ENCODE peak calls at places on chromosomes 3 and 15, in nine cellular contexts. F is aorta, M is adipocyte, Y is OCI-LY7, R is heart left ventricle, H is esophagus muscularis mucosa, A is SJSA1, X is body of pancreas, Z is transverse colon. E is an unnamed sample.

GRCh38 chr3:17632401-17633100 is 109.9 kb downstream of the TBC1D5 start:
- DNase-seq in F (no peak), M (peak; percentile 81), Y (no peak), R (no peak), H (no peak), A (peak; percentile 34), X (peak; percentile 7), Z (no peak), E (no peak)

GRCh38 chr3:69204315-69204957 is 82.0 kb upstream of the LMOD3 start:
- DNase-seq in F (no peak), M (no peak), Y (no peak), R (peak; percentile 61), H (no peak), A (no peak), X (no peak), Z (no peak), E (no peak)

GRCh38 chr15:70096215-70096974 is 1.3 kb downstream of the TLE3 start:
- DNase-seq in F (peak; percentile 70), M (peak; percentile 67), Y (peak; percentile 67), R (peak; percentile 48), H (no peak), A (peak; percentile 66), X (peak; percentile 36), Z (peak; percentile 61), E (peak; percentile 64)

GRCh38 chr3:124686028-124686670 is 44.1 kb upstream of the UMPS start:
- DNase-seq in F (no peak), M (no peak), Y (no peak), R (no peak), H (no peak), A (no peak), X (no peak), Z (no peak), E (no peak)

GRCh38 chr15:86915811-86916331 is 836.2 kb downstream of the AGBL1 start:
- DNase-seq in F (no peak), M (peak; percentile 45), Y (peak; percentile 8), R (no peak), H (peak; percentile 83), A (peak; percentile 15), X (peak; percentile 30), Z (no peak), E (no peak)

GRCh38 chr3:140599496-140599895 is 78.4 kb upstream of the TRIM42 start:
- DNase-seq in F (no peak), M (no peak), Y (no peak), R (no peak), H (no peak), A (no peak), X (no peak), Z (no peak), E (no peak)

GRCh38 chr3:14988988-14989394 is 41.6 kb downstream of the NR2C2 start:
- DNase-seq in F (no peak), M (no peak), Y (peak; percentile 71), R (no peak), H (no peak), A (no peak), X (no peak), Z (peak; percentile 41), E (no peak)

GRCh38 chr3:43879166-43879565 is 188.4 kb downstream of the ABHD5 start:
- DNase-seq in F (no peak), M (no peak), Y (peak; percentile 73), R (no peak), H (no peak), A (no peak), X (peak; percentile 26), Z (no peak), E (no peak)

GRCh38 chr3:57026918-57027317 is 33.5 kb upstream of the SPATA12 start:
- DNase-seq in F (no peak), M (peak; percentile 35), Y (no peak), R (no peak), H (no peak), A (no peak), X (peak; percentile 56), Z (no peak), E (no peak)

GRCh38 chr3:48851407-48851806 is 3.7 kb upstream of the PRKAR2A start:
- DNase-seq in F (no peak), M (peak; percentile 49), Y (peak; percentile 21), R (no peak), H (no peak), A (no peak), X (peak; percentile 14), Z (no peak), E (no peak)

GRCh38 chr3:54632281-54632665 is 295.6 kb downstream of the LRTM1 start:
- DNase-seq in F (no peak), M (no peak), Y (no peak), R (no peak), H (no peak), A (no peak), X (no peak), Z (no peak), E (no peak)

GRCh38 chr3:194006-194405 is 2.6 kb upstream of the CHL1 start:
- DNase-seq in F (no peak), M (no peak), Y (no peak), R (no peak), H (no peak), A (no peak), X (no peak), Z (no peak), E (no peak)

GRCh38 chr15:36954486-36954885 is 145.9 kb downstream of the MEIS2 start:
- DNase-seq in F (no peak), M (no peak), Y (no peak), R (no peak), H (no peak), A (no peak), X (no peak), Z (no peak), E (no peak)

GRCh38 chr3:106208979-106209378 is 340.2 kb upstream of the CBLB start:
- DNase-seq in F (no peak), M (peak; percentile 49), Y (no peak), R (no peak), H (no peak), A (no peak), X (no peak), Z (no peak), E (no peak)

GRCh38 chr15:99118258-99118632 is 13.4 kb downstream of the SYNM start:
- DNase-seq in F (no peak), M (no peak), Y (no peak), R (no peak), H (no peak), A (no peak), X (no peak), Z (no peak), E (no peak)

GRCh38 chr3:193945126-193945525 is 190.8 kb upstream of the HES1 start:
- DNase-seq in F (no peak), M (no peak), Y (no peak), R (no peak), H (no peak), A (no peak), X (no peak), Z (no peak), E (no peak)

GRCh38 chr3:42024578-42025387 is 62.9 kb upstream of the ULK4 start:
- DNase-seq in F (no peak), M (peak; percentile 48), Y (no peak), R (no peak), H (no peak), A (no peak), X (no peak), Z (no peak), E (no peak)

GRCh38 chr3:42022355-42022754 is 60.5 kb upstream of the ULK4 start:
- DNase-seq in F (no peak), M (no peak), Y (no peak), R (no peak), H (no peak), A (no peak), X (no peak), Z (no peak), E (no peak)

GRCh38 chr3:42025388-42026138 is 63.7 kb upstream of the ULK4 start:
- DNase-seq in F (peak; percentile 95), M (peak; percentile 92), Y (peak; percentile 55), R (peak; percentile 96), H (peak; percentile 98), A (peak; percentile 69), X (peak; percentile 92), Z (peak; percentile 85), E (peak; percentile 95)

GRCh38 chr3:42020681-42021307 is 58.9 kb upstream of the ULK4 start:
- DNase-seq in F (no peak), M (peak; percentile 69), Y (no peak), R (no peak), H (no peak), A (peak; percentile 68), X (no peak), Z (no peak), E (no peak)

DNA sequence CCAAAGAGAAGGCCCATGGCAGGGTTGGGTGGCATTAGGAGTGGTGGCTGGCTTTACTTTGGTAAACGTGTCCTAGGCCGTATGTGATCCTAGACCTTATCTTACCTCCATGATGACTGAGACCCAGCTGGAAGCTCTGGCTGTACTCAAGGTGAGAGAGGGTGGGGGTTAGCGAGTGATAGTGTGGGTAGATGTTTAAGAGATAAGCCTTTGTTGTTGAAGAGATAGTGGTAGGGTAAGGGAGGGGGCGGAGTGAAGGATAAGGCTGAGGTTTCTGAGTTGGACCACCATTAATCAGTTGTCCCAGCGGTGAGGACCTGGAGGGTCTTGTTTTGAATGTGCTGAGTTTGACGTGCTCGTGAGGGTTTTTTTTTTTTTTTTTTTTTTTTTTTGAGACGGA is 61.5 kb upstream of the ULK4 start:
- DNase-seq in F (no peak), M (no peak), Y (no peak), R (no peak), H (no peak), A (no peak), X (no peak), Z (no peak), E (no peak)
- H3K4me1 ChIP-seq in F (peaks cover 3% of the 10 kb centered on the region), M (peaks cover 57% of the 10 kb centered on the region), Y (peaks cover 81% of the 10 kb centered on the region), R (peaks cover 97% of the 10 kb centered on the region), H (peaks cover 95% of the 10 kb centered on the region), A (peaks cover 59% of the 10 kb centered on the region), X (peaks cover 58% of the 10 kb centered on the region), Z (peaks cover 63% of the 10 kb centered on the region), E (peaks cover 29% of the 10 kb centered on the region)

GRCh38 chr3:27756877-27757276 is 34.8 kb upstream of the EOMES start:
- DNase-seq in F (no peak), M (no peak), Y (no peak), R (no peak), H (no peak), A (no peak), X (no peak), Z (no peak), E (no peak)
- H3K4me1 ChIP-seq in F (no peaks in the 10 kb centered on the region), M (peaks cover 20% of the 10 kb centered on the region), Y (no peaks in the 10 kb centered on the region), R (no peaks in the 10 kb centered on the region), H (no peaks in the 10 kb centered on the region), A (peaks cover 7% of the 10 kb centered on the region), X (no peaks in the 10 kb centered on the region), Z (no peaks in the 10 kb centered on the region), E (no peaks in the 10 kb centered on the region)

GRCh38 chr15:83559310-83559966 is 94.5 kb upstream of the ADAMTSL3 start:
- DNase-seq in F (no peak), M (peak; percentile 86), Y (peak; percentile 58), R (peak; percentile 37), H (peak; percentile 89), A (peak; percentile 26), X (peak; percentile 65), Z (peak; percentile 30), E (no peak)
- H3K4me1 ChIP-seq in F (no peaks in the 10 kb centered on the region), M (no peaks in the 10 kb centered on the region), Y (no peaks in the 10 kb centered on the region), R (no peaks in the 10 kb centered on the region), H (peaks cover 3% of the 10 kb centered on the region), A (no peaks in the 10 kb centered on the region), X (no peaks in the 10 kb centered on the region), Z (no peaks in the 10 kb centered on the region), E (no peaks in the 10 kb centered on the region)

DNA sequence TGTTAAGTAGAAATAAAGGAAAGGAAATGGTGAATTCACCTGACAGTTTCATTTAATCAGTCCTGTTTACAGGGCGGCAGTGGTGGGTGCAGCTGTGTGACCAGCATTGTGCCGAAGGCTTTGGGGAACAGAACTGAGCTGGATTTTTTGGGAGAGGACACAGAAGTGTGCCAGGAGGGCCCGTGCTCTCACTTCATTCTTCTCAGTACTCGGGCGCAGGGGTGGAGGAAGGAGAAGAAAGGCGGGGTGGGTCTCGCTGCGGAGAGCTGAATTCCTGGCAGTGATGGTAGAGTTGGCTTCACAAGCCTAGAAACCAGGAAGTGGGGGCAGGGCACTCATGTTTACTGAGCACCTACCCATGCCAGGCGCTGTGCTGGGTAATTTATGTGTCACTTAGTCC is 64.6 kb downstream of the CRTC3 start:
- DNase-seq in F (peak; percentile 96), M (no peak), Y (peak; percentile 93), R (peak; percentile 80), H (peak; percentile 95), A (no peak), X (peak; percentile 91), Z (peak; percentile 92), E (peak; percentile 92)
- H3K4me1 ChIP-seq in F (peaks cover 8% of the 10 kb centered on the region), M (peaks cover 26% of the 10 kb centered on the region), Y (peaks cover 70% of the 10 kb centered on the region), R (peaks cover 73% of the 10 kb centered on the region), H (peaks cover 87% of the 10 kb centered on the region), A (no peaks in the 10 kb centered on the region), X (peaks cover 18% of the 10 kb centered on the region), Z (peaks cover 40% of the 10 kb centered on the region), E (peaks cover 87% of the 10 kb centered on the region)